ENCODE peak calls at places on chromosome 22, in six cellular contexts. N, D, Y, K, S and F are unnamed samples.

GRCh38 chr22:19706661-19707151 is 7.6 kb upstream of the SEPTIN5 start:
- DNase-seq in S (no peak), Y (peak; percentile 38), K (no peak), N (no peak), D (no peak), F (no peak)

GRCh38 chr22:35322893-35323292 is 23.2 kb downstream of the TOM1 start:
- DNase-seq in D (no peak), Y (no peak), N (no peak), S (no peak), K (no peak), F (no peak)

GRCh38 chr22:24271406-24271760 is 752 bp downstream of the SPECC1L start:
- DNase-seq in K (no peak), Y (peak; percentile 50), S (peak; percentile 27), N (no peak), D (no peak), F (peak; percentile 55)

GRCh38 chr22:48672387-48672786 is 1155.3 kb downstream of the BRD1 start:
- DNase-seq in S (no peak), N (no peak), K (no peak), D (no peak), Y (no peak), F (no peak)

GRCh38 chr22:24159650-24160049 is 21.6 kb upstream of the SUSD2 start:
- DNase-seq in Y (no peak), N (no peak), K (no peak), D (no peak), S (no peak), F (no peak)

GRCh38 chr22:36194971-36195370 is 6.6 kb downstream of the APOL4 start:
- DNase-seq in K (peak; percentile 92), Y (peak; percentile 77), N (peak; percentile 34), D (no peak), S (peak; percentile 84), F (peak; percentile 82)

GRCh38 chr22:47340851-47341436 is 578.5 kb downstream of the TBC1D22A start:
- DNase-seq in N (no peak), Y (peak; percentile 33), D (no peak), S (no peak), K (no peak), F (no peak)

GRCh38 chr22:46596819-46597218 is 23.4 kb upstream of the GRAMD4 start:
- DNase-seq in Y (no peak), S (no peak), K (peak; percentile 96), N (no peak), D (no peak), F (peak; percentile 84)

GRCh38 chr22:50622723-50623327 is 5.1 kb downstream of the ARSA start:
- DNase-seq in S (no peak), Y (no peak), N (no peak), K (peak; percentile 46), D (no peak), F (no peak)